ENCODE peak calls at places on chromosomes 2 and 18, in four cellular contexts. R is GM12878, E is heart right ventricle, N is ovary. Q is an unnamed sample. For H3K4me1, the result is how much of the 10 kb centered on the place peaks cover.

GRCh38 chr18:59908790-59909189 is 9.0 kb downstream of the PMAIP1 start:
- DNase-seq in R (no peak), E (no peak), N (no peak), Q (no peak)

GRCh38 chr18:3791258-3791657 is 341.3 kb downstream of the TGIF1 start:
- DNase-seq in R (no peak), E (no peak), N (no peak), Q (no peak)

GRCh38 chr2:218022131-218022850 is 19.5 kb upstream of the TNS1 start:
- DNase-seq in R (no peak), E (no peak), N (peak), Q (peak)

GRCh38 chr2:199261221-199261620 is 196.5 kb downstream of the SATB2 start:
- DNase-seq in R (no peak), E (no peak), N (no peak), Q (no peak)

GRCh38 chr2:176105727-176106635 is 1.1 kb upstream of the HOXD11 start:
- DNase-seq in R (no peak), E (no peak), N (no peak), Q (no peak)

GRCh38 chr2:240136013-240136670 is at the start of gene COPS9:
- DNase-seq in R (peak), E (peak), N (peak), Q (peak)

GRCh38 chr18:54119524-54120019 is 104.9 kb downstream of the MBD2 start:
- DNase-seq in R (peak), E (no peak), N (no peak), Q (no peak)

GRCh38 chr2:74488643-74489481 is 6.0 kb downstream of the TTC31 start:
- DNase-seq in R (no peak), E (no peak), N (no peak), Q (no peak)

DNA sequence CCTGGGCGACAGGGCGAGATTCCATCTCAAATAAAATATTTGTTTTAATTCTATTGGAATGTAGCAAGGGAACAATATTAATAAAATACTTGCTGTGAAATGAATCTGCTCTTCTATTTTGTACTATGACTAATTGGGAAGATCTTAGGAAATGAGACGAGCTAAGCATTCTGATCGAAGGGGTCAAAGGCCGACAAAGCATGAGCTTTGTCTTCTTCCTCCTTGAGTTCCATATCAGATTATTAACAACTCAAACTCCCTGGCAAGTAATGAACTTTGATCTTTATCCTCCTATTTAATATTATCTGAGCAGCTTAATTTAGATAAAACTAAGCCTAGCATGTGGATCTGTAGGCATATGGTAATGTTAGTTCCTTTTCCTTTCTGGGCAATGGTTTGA is 15.5 kb downstream of the GEMIN6 start:
- DNase-seq in R (no peak), E (no peak), N (no peak), Q (no peak)
- H3K27ac ChIP-seq in R (no peak), E (no peak), N (no peak), Q (no peak)

GRCh38 chr2:235024951-235025773 is 73.3 kb downstream of the SH3BP4 start:
- DNase-seq in R (no peak), E (no peak), N (no peak), Q (no peak)

GRCh38 chr2:235026649-235027557 is 75.1 kb downstream of the SH3BP4 start:
- DNase-seq in R (no peak), E (peak), N (no peak), Q (no peak)

GRCh38 chr2:235026137-235026536 is 74.3 kb downstream of the SH3BP4 start:
- DNase-seq in R (no peak), E (no peak), N (peak), Q (no peak)

GRCh38 chr2:235021752-235022151 is 69.9 kb downstream of the SH3BP4 start:
- DNase-seq in R (no peak), E (no peak), N (no peak), Q (no peak)

GRCh38 chr2:235024191-235024611 is 72.4 kb downstream of the SH3BP4 start:
- DNase-seq in R (no peak), E (no peak), N (no peak), Q (no peak)
- TF ChIP-seq CTCF in R (no peak), E (no peak), N (no peak), Q (no peak)

DNA sequence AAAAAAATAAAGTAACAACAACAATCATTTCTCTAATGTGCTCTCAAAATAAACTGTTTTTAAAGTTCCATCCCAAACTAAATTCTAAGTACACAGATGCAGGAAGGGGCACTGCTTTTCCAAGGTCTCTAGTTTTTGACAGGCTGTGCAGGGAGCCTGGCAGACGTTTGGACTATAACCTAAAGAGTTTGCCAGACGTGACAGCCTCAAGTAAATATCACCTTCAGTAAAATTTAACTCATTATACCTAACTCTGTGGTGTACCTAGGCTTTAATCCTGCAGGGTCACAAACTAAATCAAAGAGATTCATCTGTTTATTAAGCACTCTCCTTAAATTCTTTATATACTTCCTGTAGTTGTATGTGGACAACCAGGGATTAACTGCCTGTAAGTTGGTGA is 93.0 kb downstream of the ACVR1 start:
- DNase-seq in R (no peak), E (no peak), N (no peak), Q (no peak)
- H3K4me1 ChIP-seq in R (under half), E (half or more), N (under half), Q (half or more)

GRCh38 chr18:42082415-42083234 is 127.6 kb downstream of the PIK3C3 start:
- DNase-seq in R (no peak), E (no peak), N (no peak), Q (no peak)
- H3K27ac ChIP-seq in R (no peak), E (no peak), N (no peak), Q (no peak)

DNA sequence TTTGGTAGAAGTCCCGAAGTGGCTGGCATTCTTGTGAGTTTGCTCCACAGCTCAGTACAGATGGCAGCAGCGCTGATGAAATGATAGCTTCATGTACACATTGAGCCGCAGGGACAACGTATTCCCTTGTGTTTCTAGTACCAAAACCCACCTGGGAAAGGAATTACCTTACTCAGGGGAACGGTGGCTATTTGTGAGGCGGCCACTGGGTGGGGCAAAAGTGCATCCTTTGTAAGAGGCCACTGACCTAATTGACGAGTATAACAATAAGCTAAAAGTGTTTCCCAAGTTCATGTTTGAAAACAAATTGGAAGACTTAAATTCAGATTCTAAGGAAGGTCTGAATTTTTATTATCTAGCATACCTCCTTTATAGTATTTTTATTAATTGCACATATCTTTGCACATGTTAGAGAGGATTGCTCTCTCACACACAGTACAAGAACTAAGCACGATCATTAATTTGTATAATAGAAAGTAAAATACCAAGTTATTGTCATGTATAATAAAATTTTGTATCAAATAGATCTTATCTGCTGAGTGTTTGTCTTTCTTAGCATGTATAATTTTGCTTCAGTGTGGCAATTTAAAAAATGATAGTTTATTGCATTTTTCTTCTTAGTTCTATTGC is 25.3 kb upstream of the CDH7 start:
- DNase-seq in R (no peak), E (peak), N (no peak), Q (no peak)
- TF ChIP-seq CTCF in R (peak), E (peak), N (no peak), Q (no peak)

DNA sequence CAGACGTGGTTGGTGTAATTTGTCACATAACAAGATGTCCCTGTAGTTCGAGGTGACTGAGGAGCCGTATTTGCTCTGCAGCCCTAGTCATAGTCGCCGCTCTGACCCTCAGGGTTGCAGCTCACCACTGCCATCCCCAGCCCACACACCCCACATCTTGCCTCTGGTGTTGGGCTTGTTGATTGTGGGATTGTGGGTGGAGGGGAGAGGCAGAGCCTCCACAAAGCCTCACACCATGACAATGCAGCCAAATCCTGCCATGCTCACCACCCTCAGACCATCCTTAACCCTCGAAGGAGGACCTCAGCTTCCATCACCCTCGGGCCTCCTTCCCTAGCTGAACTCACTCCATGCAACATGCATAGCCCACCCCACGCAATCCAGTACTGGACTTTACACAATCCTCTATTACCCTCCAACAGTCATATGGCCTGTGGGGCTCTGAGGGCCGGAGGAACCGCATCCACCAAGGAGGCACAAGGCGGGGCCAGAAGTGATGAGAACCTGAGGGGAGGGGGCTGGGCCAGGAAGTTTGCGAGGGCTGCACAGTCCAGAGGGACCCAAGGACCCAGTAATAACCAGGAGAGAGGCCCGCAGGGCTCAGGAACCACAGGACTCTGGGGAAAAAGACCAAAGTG is 11.6 kb downstream of the PKDCC start:
- DNase-seq in R (no peak), E (no peak), N (no peak), Q (peak)
- H3K4me1 ChIP-seq in R (under half), E (half or more), N (under half), Q (half or more)